ENCODE peak calls at places on chromosome 14, in ten cellular contexts. One of them, this sample, is unnamed.
A peak's percentile ranks its signal among the peaks of the same experiment; 100 is the strongest.

GRCh38 chr14:29111554-29111953 is 345.0 kb downstream of the FOXG1 start:
- DNase-seq in activated T-helper 1 cell treated with anti-CD3 and anti-CD28 coated beads, Interleukin-2, amount 50 U/mL, for 16 hours: no peak
- DNase-seq in uterus: no peak
- DNase-seq in GM10248: no peak
- DNase-seq in EL: peak; percentile 1
- DNase-seq in mesenteric fat pad: no peak
- DNase-seq in NCI-H524: no peak
- DNase-seq in choroid plexus epithelial cell: no peak
- DNase-seq in ELR: no peak
- DNase-seq in A172: peak; percentile 31
- DNase-seq in this sample: no peak

GRCh38 chr14:96630281-96630680 is 128.1 kb downstream of the PAPOLA start:
- DNase-seq in EL: no peak
- DNase-seq in ELR: no peak
- DNase-seq in GM10248: peak; percentile 2
- DNase-seq in activated T-helper 1 cell treated with anti-CD3 and anti-CD28 coated beads, Interleukin-2, amount 50 U/mL, for 16 hours: no peak
- DNase-seq in uterus: peak; percentile 3
- DNase-seq in choroid plexus epithelial cell: no peak
- DNase-seq in NCI-H524: no peak
- DNase-seq in A172: no peak
- DNase-seq in mesenteric fat pad: no peak
- DNase-seq in this sample: no peak

GRCh38 chr14:36105401-36105800 is 71.1 kb downstream of the PTCSC3 start:
- DNase-seq in activated T-helper 1 cell treated with anti-CD3 and anti-CD28 coated beads, Interleukin-2, amount 50 U/mL, for 16 hours: no peak
- DNase-seq in GM10248: no peak
- DNase-seq in ELR: peak; percentile 24
- DNase-seq in A172: no peak
- DNase-seq in uterus: no peak
- DNase-seq in EL: no peak
- DNase-seq in choroid plexus epithelial cell: no peak
- DNase-seq in NCI-H524: peak; percentile 41
- DNase-seq in mesenteric fat pad: no peak
- DNase-seq in this sample: no peak

GRCh38 chr14:92794547-92794941 is 439 bp downstream of the GOLGA5 start:
- DNase-seq in GM10248: no peak
- DNase-seq in activated T-helper 1 cell treated with anti-CD3 and anti-CD28 coated beads, Interleukin-2, amount 50 U/mL, for 16 hours: no peak
- DNase-seq in choroid plexus epithelial cell: no peak
- DNase-seq in ELR: peak; percentile 29
- DNase-seq in uterus: no peak
- DNase-seq in NCI-H524: peak; percentile 54
- DNase-seq in EL: peak; percentile 18
- DNase-seq in mesenteric fat pad: no peak
- DNase-seq in A172: no peak
- DNase-seq in this sample: no peak

GRCh38 chr14:25001096-25001982 is 48.6 kb downstream of the STXBP6 start:
- DNase-seq in mesenteric fat pad: no peak
- DNase-seq in ELR: no peak
- DNase-seq in uterus: no peak
- DNase-seq in choroid plexus epithelial cell: no peak
- DNase-seq in A172: no peak
- DNase-seq in activated T-helper 1 cell treated with anti-CD3 and anti-CD28 coated beads, Interleukin-2, amount 50 U/mL, for 16 hours: no peak
- DNase-seq in NCI-H524: no peak
- DNase-seq in GM10248: no peak
- DNase-seq in EL: peak; percentile 56
- DNase-seq in this sample: no peak

GRCh38 chr14:92728781-92729364 is 19.6 kb downstream of the LGMN start:
- DNase-seq in mesenteric fat pad: no peak
- DNase-seq in A172: peak; percentile 72
- DNase-seq in GM10248: peak; percentile 50
- DNase-seq in NCI-H524: no peak
- DNase-seq in activated T-helper 1 cell treated with anti-CD3 and anti-CD28 coated beads, Interleukin-2, amount 50 U/mL, for 16 hours: no peak
- DNase-seq in choroid plexus epithelial cell: peak; percentile 77
- DNase-seq in EL: peak; percentile 31
- DNase-seq in ELR: peak; percentile 76
- DNase-seq in uterus: no peak
- DNase-seq in this sample: no peak

GRCh38 chr14:56810850-56811595 is 744 bp upstream of the OTX2 start:
- DNase-seq in uterus: no peak
- DNase-seq in ELR: no peak
- DNase-seq in choroid plexus epithelial cell: no peak
- DNase-seq in NCI-H524: peak; percentile 83
- DNase-seq in A172: no peak
- DNase-seq in mesenteric fat pad: no peak
- DNase-seq in activated T-helper 1 cell treated with anti-CD3 and anti-CD28 coated beads, Interleukin-2, amount 50 U/mL, for 16 hours: no peak
- DNase-seq in GM10248: no peak
- DNase-seq in EL: no peak
- DNase-seq in this sample: no peak

GRCh38 chr14:75979071-75979571 is 2.7 kb downstream of the TGFB3 start:
- DNase-seq in activated T-helper 1 cell treated with anti-CD3 and anti-CD28 coated beads, Interleukin-2, amount 50 U/mL, for 16 hours: no peak
- DNase-seq in mesenteric fat pad: no peak
- DNase-seq in ELR: peak; percentile 46
- DNase-seq in EL: no peak
- DNase-seq in NCI-H524: peak; percentile 66
- DNase-seq in A172: no peak
- DNase-seq in choroid plexus epithelial cell: peak; percentile 73
- DNase-seq in GM10248: peak; percentile 59
- DNase-seq in uterus: peak; percentile 48
- DNase-seq in this sample: no peak

GRCh38 chr14:61598980-61599379 is 96.3 kb upstream of the HIF1A start:
- DNase-seq in GM10248: no peak
- DNase-seq in mesenteric fat pad: no peak
- DNase-seq in NCI-H524: no peak
- DNase-seq in EL: no peak
- DNase-seq in A172: no peak
- DNase-seq in ELR: no peak
- DNase-seq in uterus: no peak
- DNase-seq in choroid plexus epithelial cell: peak; percentile 39
- DNase-seq in activated T-helper 1 cell treated with anti-CD3 and anti-CD28 coated beads, Interleukin-2, amount 50 U/mL, for 16 hours: no peak
- DNase-seq in this sample: no peak

GRCh38 chr14:100498068-100498467 is 89.1 kb downstream of the BEGAIN start:
- DNase-seq in EL: no peak
- DNase-seq in GM10248: no peak
- DNase-seq in NCI-H524: no peak
- DNase-seq in mesenteric fat pad: no peak
- DNase-seq in uterus: no peak
- DNase-seq in A172: no peak
- DNase-seq in activated T-helper 1 cell treated with anti-CD3 and anti-CD28 coated beads, Interleukin-2, amount 50 U/mL, for 16 hours: no peak
- DNase-seq in choroid plexus epithelial cell: no peak
- DNase-seq in ELR: no peak
- DNase-seq in this sample: no peak

GRCh38 chr14:69354383-69355154 is 43.5 kb downstream of the ERH start:
- DNase-seq in A172: no peak
- DNase-seq in choroid plexus epithelial cell: no peak
- DNase-seq in EL: no peak
- DNase-seq in NCI-H524: peak; percentile 35
- DNase-seq in uterus: no peak
- DNase-seq in activated T-helper 1 cell treated with anti-CD3 and anti-CD28 coated beads, Interleukin-2, amount 50 U/mL, for 16 hours: peak; percentile 26
- DNase-seq in mesenteric fat pad: no peak
- DNase-seq in ELR: no peak
- DNase-seq in GM10248: peak; percentile 91
- DNase-seq in this sample: no peak

GRCh38 chr14:96926006-96926405 is 128.8 kb downstream of the VRK1 start:
- DNase-seq in mesenteric fat pad: no peak
- DNase-seq in GM10248: no peak
- DNase-seq in EL: no peak
- DNase-seq in activated T-helper 1 cell treated with anti-CD3 and anti-CD28 coated beads, Interleukin-2, amount 50 U/mL, for 16 hours: no peak
- DNase-seq in choroid plexus epithelial cell: no peak
- DNase-seq in uterus: no peak
- DNase-seq in ELR: no peak
- DNase-seq in A172: no peak
- DNase-seq in NCI-H524: no peak
- DNase-seq in this sample: no peak

GRCh38 chr14:58098507-58098906 is 53.5 kb downstream of the ARMH4 start:
- DNase-seq in choroid plexus epithelial cell: no peak
- DNase-seq in uterus: no peak
- DNase-seq in mesenteric fat pad: no peak
- DNase-seq in EL: no peak
- DNase-seq in activated T-helper 1 cell treated with anti-CD3 and anti-CD28 coated beads, Interleukin-2, amount 50 U/mL, for 16 hours: no peak
- DNase-seq in A172: no peak
- DNase-seq in ELR: no peak
- DNase-seq in NCI-H524: no peak
- DNase-seq in GM10248: no peak
- DNase-seq in this sample: no peak

GRCh38 chr14:64676410-64677008 is 27.7 kb upstream of the PLEKHG3 start:
- DNase-seq in ELR: no peak
- DNase-seq in EL: no peak
- DNase-seq in choroid plexus epithelial cell: no peak
- DNase-seq in uterus: no peak
- DNase-seq in A172: no peak
- DNase-seq in GM10248: no peak
- DNase-seq in activated T-helper 1 cell treated with anti-CD3 and anti-CD28 coated beads, Interleukin-2, amount 50 U/mL, for 16 hours: no peak
- DNase-seq in NCI-H524: no peak
- DNase-seq in mesenteric fat pad: no peak
- DNase-seq in this sample: no peak

GRCh38 chr14:75847584-75847983 is 134.2 kb downstream of the TGFB3 start:
- DNase-seq in activated T-helper 1 cell treated with anti-CD3 and anti-CD28 coated beads, Interleukin-2, amount 50 U/mL, for 16 hours: no peak
- DNase-seq in A172: no peak
- DNase-seq in ELR: no peak
- DNase-seq in uterus: no peak
- DNase-seq in mesenteric fat pad: no peak
- DNase-seq in GM10248: no peak
- DNase-seq in NCI-H524: no peak
- DNase-seq in choroid plexus epithelial cell: no peak
- DNase-seq in EL: no peak
- DNase-seq in this sample: no peak

GRCh38 chr14:61730756-61731373 is 31.4 kb upstream of the SNAPC1 start:
- DNase-seq in NCI-H524: peak; percentile 37
- DNase-seq in choroid plexus epithelial cell: no peak
- DNase-seq in EL: no peak
- DNase-seq in GM10248: no peak
- DNase-seq in uterus: no peak
- DNase-seq in A172: no peak
- DNase-seq in ELR: peak; percentile 49
- DNase-seq in mesenteric fat pad: no peak
- DNase-seq in activated T-helper 1 cell treated with anti-CD3 and anti-CD28 coated beads, Interleukin-2, amount 50 U/mL, for 16 hours: no peak
- DNase-seq in this sample: no peak

GRCh38 chr14:100658514-100658886 is 68.2 kb upstream of the DLK1 start:
- DNase-seq in uterus: no peak
- DNase-seq in choroid plexus epithelial cell: no peak
- DNase-seq in activated T-helper 1 cell treated with anti-CD3 and anti-CD28 coated beads, Interleukin-2, amount 50 U/mL, for 16 hours: no peak
- DNase-seq in GM10248: no peak
- DNase-seq in NCI-H524: peak; percentile 29
- DNase-seq in mesenteric fat pad: no peak
- DNase-seq in EL: no peak
- DNase-seq in ELR: no peak
- DNase-seq in A172: no peak
- DNase-seq in this sample: no peak

GRCh38 chr14:104872469-104873341 is 7.6 kb downstream of the CEP170B start:
- DNase-seq in ELR: peak; percentile 27
- DNase-seq in mesenteric fat pad: no peak
- DNase-seq in uterus: peak; percentile 14
- DNase-seq in EL: peak; percentile 43
- DNase-seq in activated T-helper 1 cell treated with anti-CD3 and anti-CD28 coated beads, Interleukin-2, amount 50 U/mL, for 16 hours: no peak
- DNase-seq in NCI-H524: no peak
- DNase-seq in choroid plexus epithelial cell: peak; percentile 58
- DNase-seq in A172: peak; percentile 40
- DNase-seq in GM10248: no peak
- DNase-seq in this sample: no peak

GRCh38 chr14:104429291-104429861 is 150.2 kb upstream of the C14orf180 start:
- DNase-seq in A172: no peak
- DNase-seq in mesenteric fat pad: peak; percentile 86
- DNase-seq in NCI-H524: peak; percentile 93
- DNase-seq in uterus: no peak
- DNase-seq in EL: no peak
- DNase-seq in ELR: no peak
- DNase-seq in choroid plexus epithelial cell: no peak
- DNase-seq in activated T-helper 1 cell treated with anti-CD3 and anti-CD28 coated beads, Interleukin-2, amount 50 U/mL, for 16 hours: no peak
- DNase-seq in GM10248: no peak
- DNase-seq in this sample: peak; percentile 62

GRCh38 chr14:34853041-34853440 is 22.1 kb downstream of the BAZ1A start:
- DNase-seq in uterus: no peak
- DNase-seq in A172: no peak
- DNase-seq in ELR: no peak
- DNase-seq in mesenteric fat pad: no peak
- DNase-seq in NCI-H524: no peak
- DNase-seq in choroid plexus epithelial cell: peak; percentile 21
- DNase-seq in EL: no peak
- DNase-seq in GM10248: no peak
- DNase-seq in activated T-helper 1 cell treated with anti-CD3 and anti-CD28 coated beads, Interleukin-2, amount 50 U/mL, for 16 hours: no peak
- DNase-seq in this sample: no peak

GRCh38 chr14:104576607-104577332 is 2.8 kb upstream of the C14orf180 start:
- DNase-seq in mesenteric fat pad: no peak
- DNase-seq in choroid plexus epithelial cell: no peak
- DNase-seq in ELR: peak; percentile 9
- DNase-seq in EL: no peak
- DNase-seq in GM10248: no peak
- DNase-seq in uterus: no peak
- DNase-seq in A172: no peak
- DNase-seq in activated T-helper 1 cell treated with anti-CD3 and anti-CD28 coated beads, Interleukin-2, amount 50 U/mL, for 16 hours: no peak
- DNase-seq in NCI-H524: no peak
- DNase-seq in this sample: no peak

GRCh38 chr14:102215071-102215470 is 75.4 kb downstream of the WDR20 start:
- DNase-seq in EL: no peak
- DNase-seq in choroid plexus epithelial cell: no peak
- DNase-seq in ELR: no peak
- DNase-seq in mesenteric fat pad: no peak
- DNase-seq in GM10248: no peak
- DNase-seq in activated T-helper 1 cell treated with anti-CD3 and anti-CD28 coated beads, Interleukin-2, amount 50 U/mL, for 16 hours: no peak
- DNase-seq in uterus: peak; percentile 37
- DNase-seq in NCI-H524: no peak
- DNase-seq in A172: no peak
- DNase-seq in this sample: no peak

GRCh38 chr14:100622708-100623485 is 35.7 kb upstream of the BEGAIN start:
- DNase-seq in mesenteric fat pad: peak; percentile 59
- DNase-seq in NCI-H524: no peak
- DNase-seq in uterus: peak; percentile 4
- DNase-seq in choroid plexus epithelial cell: no peak
- DNase-seq in A172: no peak
- DNase-seq in GM10248: no peak
- DNase-seq in ELR: no peak
- DNase-seq in EL: no peak
- DNase-seq in activated T-helper 1 cell treated with anti-CD3 and anti-CD28 coated beads, Interleukin-2, amount 50 U/mL, for 16 hours: no peak
- DNase-seq in this sample: no peak

GRCh38 chr14:105076805-105077648 is 11.8 kb upstream of the GPR132 start:
- DNase-seq in A172: no peak
- DNase-seq in activated T-helper 1 cell treated with anti-CD3 and anti-CD28 coated beads, Interleukin-2, amount 50 U/mL, for 16 hours: no peak
- DNase-seq in GM10248: no peak
- DNase-seq in mesenteric fat pad: no peak
- DNase-seq in NCI-H524: no peak
- DNase-seq in choroid plexus epithelial cell: no peak
- DNase-seq in uterus: no peak
- DNase-seq in EL: no peak
- DNase-seq in ELR: no peak
- DNase-seq in this sample: no peak

This sample was measured in coronary artery.